ENCODE peak calls at places on chromosome 9, in seven cellular contexts. H is AG04449; T is Calu3; A is type B pancreatic cell; U is esophagus squamous epithelium; L is CD4-positive, alpha-beta T cell; J is HFF-Myc. B is an unnamed sample.

GRCh38 chr9:129128689-129129088 is 17.5 kb downstream of the PTPA start:
- DNase-seq in T (no peak), A (no peak), U (no peak), L (no peak), J (no peak), H (no peak), B (no peak)

GRCh38 chr9:84045481-84046097 is 65.0 kb downstream of the RMI1 start:
- DNase-seq in J (no peak), A (no peak), T (no peak), L (no peak), H (no peak), U (no peak), B (no peak)

GRCh38 chr9:94864183-94864582 is 137.7 kb downstream of the AOPEP start:
- DNase-seq in A (no peak), J (no peak), U (no peak), H (no peak), T (no peak), L (no peak), B (no peak)

GRCh38 chr9:31807574-31808256 is 576.7 kb upstream of the ACO1 start:
- DNase-seq in A (no peak), U (no peak), H (no peak), L (no peak), T (peak), J (no peak), B (no peak)

GRCh38 chr9:134670851-134671281 is 29.3 kb downstream of the COL5A1 start:
- DNase-seq in A (no peak), H (no peak), T (no peak), L (no peak), J (no peak), U (no peak), B (no peak)

GRCh38 chr9:134677743-134678142 is 36.1 kb downstream of the COL5A1 start:
- DNase-seq in U (no peak), L (no peak), J (no peak), T (no peak), H (no peak), A (no peak), B (no peak)

GRCh38 chr9:71001780-71002386 is 119.5 kb downstream of the TRPM3 start:
- DNase-seq in A (no peak), H (no peak), T (peak), L (no peak), U (no peak), J (no peak), B (peak)

GRCh38 chr9:77224750-77225312 is 47.5 kb downstream of the VPS13A start:
- DNase-seq in A (no peak), U (no peak), H (peak), L (no peak), J (no peak), T (no peak), B (no peak)

GRCh38 chr9:77648458-77649108 is 461 bp upstream of the GNA14 start:
- DNase-seq in U (no peak), J (no peak), A (no peak), L (no peak), T (peak), H (no peak), B (no peak)

DNA sequence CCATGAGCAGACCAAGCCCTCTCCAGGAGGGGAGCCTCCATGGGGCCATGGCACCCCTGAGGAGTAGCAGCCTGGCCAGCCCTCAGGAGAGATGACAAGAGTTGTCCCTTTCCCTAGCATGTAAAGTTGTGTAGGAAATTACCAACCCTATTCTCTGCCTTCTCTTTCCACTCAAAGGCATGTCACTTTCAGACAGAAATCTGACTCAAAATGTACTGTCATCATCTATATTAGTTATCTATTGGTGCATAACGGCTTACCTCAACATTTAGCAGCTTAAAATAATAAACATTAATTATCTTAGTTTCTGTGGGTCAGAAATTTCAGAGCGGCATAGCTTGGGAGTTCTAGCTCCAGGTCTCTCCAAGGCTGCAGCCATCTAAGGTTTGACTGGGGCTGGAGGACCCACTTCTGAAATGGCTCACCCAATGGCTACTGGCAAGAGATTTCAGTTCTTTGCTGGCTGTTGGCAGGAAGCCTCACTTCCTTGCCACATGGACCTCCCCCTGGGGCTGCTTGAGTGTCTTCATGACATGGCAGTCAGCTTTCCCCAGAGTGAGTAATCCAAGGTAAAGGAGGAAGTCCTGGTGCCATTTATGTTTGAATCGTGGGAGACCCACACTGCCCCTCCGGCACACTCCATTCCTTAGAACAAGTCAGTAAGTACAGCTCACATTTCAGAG is 632.3 kb downstream of the CCDC171 start:
- DNase-seq in J (no peak), A (no peak), H (no peak), U (no peak), T (no peak), L (no peak), B (no peak)
- TF ChIP-seq CTCF in J (no peak), A (no peak), H (no peak), U (no peak), T (no peak), L (no peak), B (no peak)

DNA sequence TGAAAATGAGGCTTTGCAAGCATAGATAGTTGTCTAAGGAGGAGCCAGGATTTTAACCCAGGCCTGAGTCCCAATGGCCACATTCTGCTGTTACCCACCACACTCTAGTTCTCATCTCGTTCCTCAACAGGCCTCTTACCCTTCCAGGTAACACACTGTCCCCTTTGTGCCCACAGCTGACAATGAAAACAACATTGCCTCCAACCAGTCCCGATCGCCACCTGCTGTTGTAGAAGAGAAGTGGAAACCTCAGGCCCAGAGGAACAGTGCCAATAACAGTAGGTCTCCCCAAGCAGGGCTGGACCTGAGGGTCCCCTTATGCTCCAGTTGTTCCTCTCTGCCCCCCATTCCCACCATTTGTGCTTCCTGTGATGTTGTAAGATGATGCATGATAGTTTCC is 30.4 kb downstream of the AMBP start:
- DNase-seq in A (peak), U (no peak), J (no peak), H (no peak), L (no peak), T (peak), B (no peak)
- TF ChIP-seq CTCF in A (peak), U (peak), J (peak), H (peak), L (no peak), T (no peak), B (peak)

GRCh38 chr9:91771864-91772263 is 178.2 kb downstream of the ROR2 start:
- DNase-seq in H (no peak), L (no peak), T (no peak), U (no peak), J (no peak), A (no peak), B (no peak)

GRCh38 chr9:91770229-91770628 is 179.8 kb downstream of the ROR2 start:
- DNase-seq in J (no peak), T (no peak), A (no peak), H (no peak), L (no peak), U (no peak), B (peak)

GRCh38 chr9:91773166-91773565 is 176.9 kb downstream of the ROR2 start:
- DNase-seq in H (no peak), J (no peak), A (no peak), T (no peak), U (no peak), L (no peak), B (no peak)

GRCh38 chr9:91768977-91769916 is 180.8 kb downstream of the ROR2 start:
- DNase-seq in H (no peak), J (no peak), T (no peak), L (no peak), U (no peak), A (no peak), B (no peak)

GRCh38 chr9:91771027-91771426 is 179.0 kb downstream of the ROR2 start:
- DNase-seq in L (no peak), A (no peak), J (peak), U (no peak), H (peak), T (no peak), B (peak)
- TF ChIP-seq CTCF in L (no peak), A (peak), J (peak), U (peak), H (peak), T (no peak), B (peak)

GRCh38 chr9:37209431-37210386 is 89.3 kb downstream of the ZCCHC7 start:
- DNase-seq in H (no peak), T (no peak), L (no peak), U (no peak), A (no peak), J (no peak), B (no peak)
- TF ChIP-seq CTCF in H (no peak), T (no peak), L (no peak), U (no peak), A (peak), J (peak), B (peak)

GRCh38 chr9:127857278-127857677 is 2.8 kb upstream of the ENG start:
- DNase-seq in A (no peak), T (no peak), U (no peak), J (no peak), L (no peak), H (no peak), B (no peak)

GRCh38 chr9:127854169-127854833 is at the start of gene ENG:
- DNase-seq in A (no peak), U (no peak), T (peak), H (no peak), J (no peak), L (no peak), B (no peak)

GRCh38 chr9:127853312-127854168 is 918 bp downstream of the ENG start:
- DNase-seq in L (no peak), T (no peak), A (no peak), U (no peak), J (no peak), H (no peak), B (no peak)

GRCh38 chr9:127856094-127856740 is 1.8 kb upstream of the ENG start:
- DNase-seq in A (no peak), J (no peak), L (no peak), H (no peak), U (no peak), T (no peak), B (no peak)

GRCh38 chr9:127855522-127855921 is 1.1 kb upstream of the ENG start:
- DNase-seq in L (no peak), U (no peak), A (no peak), H (no peak), T (no peak), J (no peak), B (no peak)
- TF ChIP-seq CTCF in L (no peak), U (no peak), A (no peak), H (no peak), T (no peak), J (no peak), B (no peak)

GRCh38 chr9:126504977-126505455 is 108.7 kb upstream of the LMX1B start:
- DNase-seq in A (no peak), T (no peak), J (no peak), H (no peak), U (no peak), L (no peak), B (no peak)

GRCh38 chr9:126507318-126508109 is 106.2 kb upstream of the LMX1B start:
- DNase-seq in H (no peak), U (no peak), J (no peak), T (no peak), L (no peak), A (no peak), B (no peak)

GRCh38 chr9:126505697-126506346 is 107.9 kb upstream of the LMX1B start:
- DNase-seq in L (no peak), U (no peak), J (no peak), A (no peak), H (no peak), T (no peak), B (no peak)

GRCh38 chr9:126508171-126508591 is 105.5 kb upstream of the LMX1B start:
- DNase-seq in J (no peak), U (no peak), L (no peak), T (no peak), H (no peak), A (no peak), B (no peak)

DNA sequence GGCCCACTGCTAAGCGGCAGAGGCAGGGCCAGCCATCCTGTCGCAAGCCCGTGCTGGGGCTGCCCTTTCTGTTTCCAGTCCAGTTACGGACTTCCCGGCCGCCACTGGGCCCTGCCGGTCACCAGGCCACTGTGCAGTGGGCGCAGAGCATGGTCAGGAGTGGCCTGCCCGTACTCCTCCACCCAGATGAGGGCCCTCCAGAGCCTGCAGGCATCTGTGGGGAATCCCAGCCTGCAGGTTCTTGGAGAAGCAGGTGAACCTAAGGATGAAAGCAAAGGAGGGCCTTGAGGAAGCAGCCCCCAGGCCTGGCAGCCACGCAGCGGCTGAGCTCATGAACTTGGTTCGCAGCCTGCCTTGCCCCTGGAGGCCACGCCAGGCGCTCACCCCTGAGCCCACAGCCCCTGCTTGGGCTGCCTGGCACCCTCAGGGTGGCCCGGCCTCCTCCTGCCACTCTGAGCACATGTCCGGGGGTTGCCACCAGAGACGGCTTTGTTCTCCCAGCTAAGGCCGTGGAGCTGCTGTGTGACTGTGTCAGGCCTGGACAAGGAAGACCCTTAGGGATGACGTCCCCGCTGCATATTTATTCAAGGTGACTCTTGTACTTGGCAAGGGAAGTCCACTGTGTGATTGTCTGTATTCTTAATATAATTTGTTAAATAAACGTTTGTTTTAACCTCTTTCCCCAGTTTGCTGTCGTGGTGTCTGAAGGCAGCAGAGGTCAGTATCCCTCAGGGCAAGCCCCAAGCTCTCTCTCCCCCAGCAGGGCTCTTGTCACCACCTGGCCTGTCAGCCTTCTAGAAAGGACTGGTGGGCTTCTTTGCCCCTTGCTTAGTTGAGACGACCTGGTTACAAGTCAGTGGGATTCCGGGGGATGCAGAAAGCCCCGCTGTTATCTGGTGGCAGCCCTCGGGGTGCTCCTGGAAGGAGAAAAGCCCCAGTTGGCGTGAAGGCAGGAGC is 107.1 kb upstream of the LMX1B start:
- DNase-seq in U (no peak), H (no peak), A (no peak), T (no peak), J (no peak), L (no peak), B (no peak)
- TF ChIP-seq CTCF in U (no peak), H (no peak), A (no peak), T (no peak), J (no peak), L (no peak), B (no peak)

DNA sequence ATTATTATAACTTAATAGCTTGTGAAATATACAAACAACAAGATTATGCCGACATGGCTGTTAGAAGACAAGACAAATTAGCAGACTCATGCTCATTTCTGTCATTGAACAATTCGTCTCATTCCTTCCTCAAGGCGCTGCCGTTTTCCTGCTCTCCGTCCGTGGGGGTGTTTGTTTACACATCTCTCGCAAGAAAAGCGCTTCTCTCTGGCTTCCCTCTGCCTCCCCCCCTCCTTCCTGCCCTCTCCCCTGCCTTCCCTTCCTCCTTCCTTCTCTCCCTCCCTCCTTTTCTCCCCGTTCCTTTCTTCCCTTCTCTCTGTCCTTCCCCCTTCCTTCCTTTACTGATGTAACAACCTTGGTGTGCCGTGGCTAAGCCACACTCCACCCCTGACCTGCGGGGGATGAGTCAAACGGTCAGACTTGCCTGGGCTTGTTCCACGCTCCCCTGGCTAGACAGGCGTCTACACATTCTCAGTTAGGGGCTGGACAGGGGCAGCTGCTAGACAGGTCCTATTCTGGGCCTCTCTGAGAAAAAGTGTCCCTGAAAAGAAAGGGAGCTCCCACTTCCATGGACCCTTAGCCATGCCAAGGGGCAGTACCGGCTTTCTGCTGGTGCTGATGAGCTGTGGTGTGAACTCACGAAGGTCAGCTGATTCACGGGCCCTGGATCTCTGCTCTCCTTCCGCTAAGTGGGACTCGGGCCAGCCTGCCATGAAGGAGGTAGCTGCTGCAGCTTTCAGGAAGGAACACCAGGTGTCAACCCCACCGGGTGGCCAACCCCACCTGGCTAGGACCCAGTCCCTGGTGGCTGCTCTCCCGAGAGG is 32.0 kb upstream of the SPTLC1 start:
- DNase-seq in J (peak), T (peak), A (no peak), H (peak), U (no peak), L (no peak), B (peak)
- TF ChIP-seq CTCF in J (peak), T (no peak), A (no peak), H (peak), U (no peak), L (no peak), B (peak)

GRCh38 chr9:37645903-37646506 is 4.7 kb upstream of the FRMPD1 start:
- DNase-seq in J (no peak), A (no peak), L (no peak), T (no peak), H (no peak), U (no peak), B (no peak)

GRCh38 chr9:37650299-37650872 is 368 bp upstream of the FRMPD1 start:
- DNase-seq in H (no peak), J (no peak), L (no peak), U (no peak), T (no peak), A (no peak), B (no peak)

GRCh38 chr9:37656936-37657335 is 6.2 kb downstream of the FRMPD1 start:
- DNase-seq in T (no peak), J (no peak), A (no peak), H (no peak), U (no peak), L (no peak), B (no peak)

GRCh38 chr9:37653385-37653784 is 2.6 kb downstream of the FRMPD1 start:
- DNase-seq in A (no peak), L (no peak), H (no peak), J (no peak), T (no peak), U (no peak), B (no peak)

GRCh38 chr9:37650873-37651768 is at the start of gene FRMPD1:
- DNase-seq in L (peak), U (no peak), A (peak), J (no peak), H (no peak), T (peak), B (no peak)
- TF ChIP-seq CTCF in L (no peak), U (no peak), A (no peak), J (no peak), H (no peak), T (no peak), B (no peak)

B was measured in foreskin keratinocyte.